ENCODE peak calls at places on chromosome 11, in four cellular contexts. M, Q, D and U are unnamed samples.

GRCh38 chr11:95088946-95089619 is 563 bp upstream of the ENDOD1 start:
- DNase-seq in M (no peak), Q (peak), D (no peak), U (no peak)

GRCh38 chr11:118785362-118785761 is 5.6 kb downstream of the DDX6 start:
- DNase-seq in M (peak), Q (no peak), D (no peak), U (peak)

GRCh38 chr11:103735497-103736032 is 300.9 kb upstream of the DDI1 start:
- DNase-seq in M (peak), Q (no peak), D (no peak), U (no peak)

GRCh38 chr11:14312736-14313438 is 46.1 kb downstream of the RRAS2 start:
- DNase-seq in M (peak), Q (no peak), D (no peak), U (peak)

GRCh38 chr11:1442163-1442562 is 44.4 kb downstream of the MOB2 start:
- DNase-seq in M (no peak), Q (peak), D (no peak), U (no peak)

GRCh38 chr11:69443138-69443967 is 38.1 kb upstream of the LINC01488 start:
- DNase-seq in M (peak), Q (peak), D (peak), U (peak)

GRCh38 chr11:41377709-41378394 is 81.6 kb downstream of the LRRC4C start:
- DNase-seq in M (no peak), Q (no peak), D (no peak), U (no peak)

GRCh38 chr11:17743026-17743807 is 8.6 kb downstream of the KCNC1 start:
- DNase-seq in M (no peak), Q (no peak), D (no peak), U (no peak)

GRCh38 chr11:75376175-75376574 is 23.1 kb upstream of the RPS3 start:
- DNase-seq in M (no peak), Q (no peak), D (no peak), U (no peak)

GRCh38 chr11:45007011-45007410 is 56.3 kb upstream of the TP53I11 start:
- DNase-seq in M (no peak), Q (no peak), D (no peak), U (no peak)

GRCh38 chr11:118448294-118448693 is 12.0 kb downstream of the KMT2A start:
- DNase-seq in M (peak), Q (no peak), D (no peak), U (peak)

GRCh38 chr11:72602250-72602904 is 71.8 kb downstream of the PDE2A start:
- DNase-seq in M (no peak), Q (no peak), D (no peak), U (no peak)